ENCODE peak calls at places on chromosomes 2 and 18, in six cellular contexts. One of them, this sample, is unnamed. For H3K27me3, the result is how much of the 10 kb centered on the place peaks cover.

GRCh38 chr2:172050506-172051125 is 34.7 kb upstream of the DLX1 start:
- DNase-seq in heart left ventricle: no peak
- DNase-seq in endodermal cell: no peak
- DNase-seq in dorsolateral prefrontal cortex: no peak
- DNase-seq in uterus: no peak
- DNase-seq in bronchial epithelial cell: no peak
- DNase-seq in this sample: no peak

GRCh38 chr2:1653137-1653789 is 91.1 kb downstream of the PXDN start:
- DNase-seq in heart left ventricle: peak
- DNase-seq in endodermal cell: no peak
- DNase-seq in dorsolateral prefrontal cortex: no peak
- DNase-seq in uterus: peak
- DNase-seq in bronchial epithelial cell: peak
- DNase-seq in this sample: peak

GRCh38 chr18:48832961-48833700 is 117.6 kb downstream of the SMAD7 start:
- DNase-seq in heart left ventricle: peak
- DNase-seq in endodermal cell: peak
- DNase-seq in dorsolateral prefrontal cortex: no peak
- DNase-seq in uterus: peak
- DNase-seq in bronchial epithelial cell: peak
- DNase-seq in this sample: peak

GRCh38 chr2:8435608-8436007 is 246.2 kb upstream of the ID2 start:
- DNase-seq in heart left ventricle: no peak
- DNase-seq in endodermal cell: no peak
- DNase-seq in dorsolateral prefrontal cortex: no peak
- DNase-seq in uterus: no peak
- DNase-seq in bronchial epithelial cell: no peak
- DNase-seq in this sample: no peak

GRCh38 chr18:58788470-58788869 is 76.2 kb upstream of the ZNF532 start:
- DNase-seq in heart left ventricle: no peak
- DNase-seq in endodermal cell: peak
- DNase-seq in dorsolateral prefrontal cortex: no peak
- DNase-seq in uterus: no peak
- DNase-seq in bronchial epithelial cell: peak
- DNase-seq in this sample: no peak

GRCh38 chr2:147715807-147716206 is 129.0 kb upstream of the ACVR2A start:
- DNase-seq in heart left ventricle: no peak
- DNase-seq in endodermal cell: no peak
- DNase-seq in dorsolateral prefrontal cortex: no peak
- DNase-seq in uterus: no peak
- DNase-seq in bronchial epithelial cell: no peak
- DNase-seq in this sample: no peak

GRCh38 chr2:24984912-24985311 is 13.2 kb upstream of the DNAJC27 start:
- DNase-seq in heart left ventricle: peak
- DNase-seq in endodermal cell: peak
- DNase-seq in dorsolateral prefrontal cortex: peak
- DNase-seq in uterus: peak
- DNase-seq in bronchial epithelial cell: no peak
- DNase-seq in this sample: no peak

GRCh38 chr2:207330912-207331311 is 165.2 kb upstream of the KLF7 start:
- DNase-seq in heart left ventricle: peak
- DNase-seq in endodermal cell: no peak
- DNase-seq in dorsolateral prefrontal cortex: no peak
- DNase-seq in uterus: peak
- DNase-seq in bronchial epithelial cell: peak
- DNase-seq in this sample: peak

GRCh38 chr2:145743016-145743415 is 1223.1 kb upstream of the ZEB2 start:
- DNase-seq in heart left ventricle: no peak
- DNase-seq in endodermal cell: no peak
- DNase-seq in dorsolateral prefrontal cortex: no peak
- DNase-seq in uterus: no peak
- DNase-seq in bronchial epithelial cell: no peak
- DNase-seq in this sample: no peak

GRCh38 chr2:178641498-178641897 is 161.2 kb downstream of the PLEKHA3 start:
- DNase-seq in heart left ventricle: no peak
- DNase-seq in endodermal cell: no peak
- DNase-seq in dorsolateral prefrontal cortex: no peak
- DNase-seq in uterus: no peak
- DNase-seq in bronchial epithelial cell: no peak
- DNase-seq in this sample: no peak

GRCh38 chr2:177396630-177397460 is 4.3 kb downstream of the AGPS start:
- DNase-seq in heart left ventricle: no peak
- DNase-seq in endodermal cell: no peak
- DNase-seq in dorsolateral prefrontal cortex: no peak
- DNase-seq in uterus: no peak
- DNase-seq in bronchial epithelial cell: peak
- DNase-seq in this sample: peak

GRCh38 chr2:189412330-189412953 is 28.8 kb upstream of the WDR75 start:
- DNase-seq in heart left ventricle: no peak
- DNase-seq in endodermal cell: peak
- DNase-seq in dorsolateral prefrontal cortex: peak
- DNase-seq in uterus: peak
- DNase-seq in bronchial epithelial cell: peak
- DNase-seq in this sample: no peak

GRCh38 chr2:39213015-39213414 is 30.8 kb downstream of the CDKL4 start:
- DNase-seq in heart left ventricle: no peak
- DNase-seq in endodermal cell: no peak
- DNase-seq in dorsolateral prefrontal cortex: no peak
- DNase-seq in uterus: no peak
- DNase-seq in bronchial epithelial cell: no peak
- DNase-seq in this sample: no peak

GRCh38 chr2:127397568-127398238 is 9.9 kb upstream of the MAP3K2 start:
- DNase-seq in heart left ventricle: no peak
- DNase-seq in endodermal cell: peak
- DNase-seq in dorsolateral prefrontal cortex: no peak
- DNase-seq in uterus: no peak
- DNase-seq in bronchial epithelial cell: no peak
- DNase-seq in this sample: no peak

GRCh38 chr2:215418064-215418963 is 17.6 kb downstream of the FN1 start:
- DNase-seq in heart left ventricle: no peak
- DNase-seq in endodermal cell: no peak
- DNase-seq in dorsolateral prefrontal cortex: no peak
- DNase-seq in uterus: no peak
- DNase-seq in bronchial epithelial cell: no peak
- DNase-seq in this sample: no peak

GRCh38 chr2:208399201-208399600 is 7.4 kb upstream of the PTH2R start:
- DNase-seq in heart left ventricle: no peak
- DNase-seq in endodermal cell: no peak
- DNase-seq in dorsolateral prefrontal cortex: no peak
- DNase-seq in uterus: no peak
- DNase-seq in bronchial epithelial cell: no peak
- DNase-seq in this sample: no peak

GRCh38 chr2:102141011-102141914 is 1.3 kb upstream of the IL1R1 start:
- DNase-seq in heart left ventricle: peak
- DNase-seq in endodermal cell: no peak
- DNase-seq in dorsolateral prefrontal cortex: no peak
- DNase-seq in uterus: peak
- DNase-seq in bronchial epithelial cell: peak
- DNase-seq in this sample: no peak

GRCh38 chr2:22697054-22697453 is 687.9 kb upstream of the KLHL29 start:
- DNase-seq in heart left ventricle: no peak
- DNase-seq in endodermal cell: no peak
- DNase-seq in dorsolateral prefrontal cortex: no peak
- DNase-seq in uterus: no peak
- DNase-seq in bronchial epithelial cell: no peak
- DNase-seq in this sample: no peak

GRCh38 chr18:61400714-61401113 is 67.5 kb downstream of the CDH20 start:
- DNase-seq in heart left ventricle: no peak
- DNase-seq in endodermal cell: no peak
- DNase-seq in dorsolateral prefrontal cortex: no peak
- DNase-seq in uterus: no peak
- DNase-seq in bronchial epithelial cell: no peak
- DNase-seq in this sample: peak

GRCh38 chr2:30721241-30721640 is 86.0 kb downstream of the CAPN13 start:
- DNase-seq in heart left ventricle: no peak
- DNase-seq in endodermal cell: peak
- DNase-seq in dorsolateral prefrontal cortex: no peak
- DNase-seq in uterus: no peak
- DNase-seq in bronchial epithelial cell: no peak
- DNase-seq in this sample: no peak

GRCh38 chr2:230925879-230926765 is 1.1 kb upstream of the GPR55 start:
- DNase-seq in heart left ventricle: no peak
- DNase-seq in endodermal cell: peak
- DNase-seq in dorsolateral prefrontal cortex: no peak
- DNase-seq in uterus: no peak
- DNase-seq in bronchial epithelial cell: peak
- DNase-seq in this sample: no peak
- TF ChIP-seq CTCF in heart left ventricle: no peak
- TF ChIP-seq CTCF in endodermal cell: peak
- TF ChIP-seq CTCF in dorsolateral prefrontal cortex: no peak
- TF ChIP-seq CTCF in uterus: no peak
- TF ChIP-seq CTCF in bronchial epithelial cell: no peak
- TF ChIP-seq CTCF in this sample: no peak

GRCh38 chr18:75158465-75159237 is 50.3 kb downstream of the PTGR3 start:
- DNase-seq in heart left ventricle: no peak
- DNase-seq in endodermal cell: peak
- DNase-seq in dorsolateral prefrontal cortex: no peak
- DNase-seq in uterus: no peak
- DNase-seq in bronchial epithelial cell: no peak
- DNase-seq in this sample: no peak

GRCh38 chr18:75159238-75159518 is 49.8 kb downstream of the PTGR3 start:
- DNase-seq in heart left ventricle: no peak
- DNase-seq in endodermal cell: peak
- DNase-seq in dorsolateral prefrontal cortex: no peak
- DNase-seq in uterus: no peak
- DNase-seq in bronchial epithelial cell: no peak
- DNase-seq in this sample: no peak

GRCh38 chr18:75161629-75162028 is 47.3 kb downstream of the PTGR3 start:
- DNase-seq in heart left ventricle: peak
- DNase-seq in endodermal cell: peak
- DNase-seq in dorsolateral prefrontal cortex: no peak
- DNase-seq in uterus: no peak
- DNase-seq in bronchial epithelial cell: no peak
- DNase-seq in this sample: no peak

GRCh38 chr18:75162467-75162866 is 46.5 kb downstream of the PTGR3 start:
- DNase-seq in heart left ventricle: peak
- DNase-seq in endodermal cell: peak
- DNase-seq in dorsolateral prefrontal cortex: no peak
- DNase-seq in uterus: no peak
- DNase-seq in bronchial epithelial cell: peak
- DNase-seq in this sample: no peak

GRCh38 chr18:75160315-75160714 is 48.6 kb downstream of the PTGR3 start:
- DNase-seq in heart left ventricle: no peak
- DNase-seq in endodermal cell: peak
- DNase-seq in dorsolateral prefrontal cortex: peak
- DNase-seq in uterus: no peak
- DNase-seq in bronchial epithelial cell: no peak
- DNase-seq in this sample: no peak
- H3K4me3 ChIP-seq in heart left ventricle: peak
- H3K4me3 ChIP-seq in endodermal cell: no peak
- H3K4me3 ChIP-seq in dorsolateral prefrontal cortex: peak
- H3K4me3 ChIP-seq in uterus: no peak
- H3K4me3 ChIP-seq in bronchial epithelial cell: no peak
- H3K4me3 ChIP-seq in this sample: no peak

GRCh38 chr2:71600572-71600971 is 147.2 kb downstream of the DYSF start:
- DNase-seq in heart left ventricle: peak
- DNase-seq in endodermal cell: no peak
- DNase-seq in dorsolateral prefrontal cortex: no peak
- DNase-seq in uterus: no peak
- DNase-seq in bronchial epithelial cell: no peak
- DNase-seq in this sample: no peak

GRCh38 chr2:71598526-71598925 is 145.2 kb downstream of the DYSF start:
- DNase-seq in heart left ventricle: no peak
- DNase-seq in endodermal cell: no peak
- DNase-seq in dorsolateral prefrontal cortex: no peak
- DNase-seq in uterus: no peak
- DNase-seq in bronchial epithelial cell: no peak
- DNase-seq in this sample: no peak

GRCh38 chr2:71601136-71602114 is 148.1 kb downstream of the DYSF start:
- DNase-seq in heart left ventricle: peak
- DNase-seq in endodermal cell: no peak
- DNase-seq in dorsolateral prefrontal cortex: no peak
- DNase-seq in uterus: no peak
- DNase-seq in bronchial epithelial cell: no peak
- DNase-seq in this sample: no peak

GRCh38 chr2:71599038-71599437 is 145.7 kb downstream of the DYSF start:
- DNase-seq in heart left ventricle: no peak
- DNase-seq in endodermal cell: no peak
- DNase-seq in dorsolateral prefrontal cortex: no peak
- DNase-seq in uterus: no peak
- DNase-seq in bronchial epithelial cell: no peak
- DNase-seq in this sample: no peak

DNA sequence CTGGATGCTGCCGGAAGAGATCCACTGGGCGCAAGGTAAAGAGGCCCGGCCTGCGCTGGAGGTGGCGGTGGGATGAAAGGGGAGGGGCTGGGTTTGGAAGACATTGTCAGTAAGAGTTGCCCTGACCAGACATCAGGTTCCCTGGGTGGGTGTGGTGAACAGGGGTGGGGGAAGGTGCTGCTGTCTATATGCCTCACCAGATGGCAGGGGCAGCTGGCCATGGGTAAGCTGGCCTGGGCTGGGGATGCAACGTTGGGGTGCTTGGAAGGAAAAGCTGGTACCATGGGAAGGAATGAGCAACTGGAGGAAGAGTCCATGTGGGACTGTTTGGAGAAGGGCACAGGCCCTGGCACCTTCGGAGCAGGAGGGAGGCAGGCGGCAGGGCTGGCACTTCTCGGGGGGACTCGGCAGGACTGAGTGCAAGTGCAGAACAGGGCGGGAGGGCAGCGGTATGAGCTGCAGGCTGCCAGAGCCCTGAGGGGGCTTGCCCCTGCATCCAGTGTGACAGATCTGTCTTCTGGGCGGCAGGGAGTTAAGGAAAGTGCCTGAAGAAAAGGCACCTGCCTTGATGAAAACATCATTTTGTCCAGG is 146.4 kb downstream of the DYSF start:
- DNase-seq in heart left ventricle: peak
- DNase-seq in endodermal cell: no peak
- DNase-seq in dorsolateral prefrontal cortex: no peak
- DNase-seq in uterus: no peak
- DNase-seq in bronchial epithelial cell: no peak
- DNase-seq in this sample: no peak
- H3K27me3 ChIP-seq in heart left ventricle: under half
- H3K27me3 ChIP-seq in endodermal cell: under half
- H3K27me3 ChIP-seq in dorsolateral prefrontal cortex: under half
- H3K27me3 ChIP-seq in uterus: under half
- H3K27me3 ChIP-seq in bronchial epithelial cell: under half
- H3K27me3 ChIP-seq in this sample: under half

DNA sequence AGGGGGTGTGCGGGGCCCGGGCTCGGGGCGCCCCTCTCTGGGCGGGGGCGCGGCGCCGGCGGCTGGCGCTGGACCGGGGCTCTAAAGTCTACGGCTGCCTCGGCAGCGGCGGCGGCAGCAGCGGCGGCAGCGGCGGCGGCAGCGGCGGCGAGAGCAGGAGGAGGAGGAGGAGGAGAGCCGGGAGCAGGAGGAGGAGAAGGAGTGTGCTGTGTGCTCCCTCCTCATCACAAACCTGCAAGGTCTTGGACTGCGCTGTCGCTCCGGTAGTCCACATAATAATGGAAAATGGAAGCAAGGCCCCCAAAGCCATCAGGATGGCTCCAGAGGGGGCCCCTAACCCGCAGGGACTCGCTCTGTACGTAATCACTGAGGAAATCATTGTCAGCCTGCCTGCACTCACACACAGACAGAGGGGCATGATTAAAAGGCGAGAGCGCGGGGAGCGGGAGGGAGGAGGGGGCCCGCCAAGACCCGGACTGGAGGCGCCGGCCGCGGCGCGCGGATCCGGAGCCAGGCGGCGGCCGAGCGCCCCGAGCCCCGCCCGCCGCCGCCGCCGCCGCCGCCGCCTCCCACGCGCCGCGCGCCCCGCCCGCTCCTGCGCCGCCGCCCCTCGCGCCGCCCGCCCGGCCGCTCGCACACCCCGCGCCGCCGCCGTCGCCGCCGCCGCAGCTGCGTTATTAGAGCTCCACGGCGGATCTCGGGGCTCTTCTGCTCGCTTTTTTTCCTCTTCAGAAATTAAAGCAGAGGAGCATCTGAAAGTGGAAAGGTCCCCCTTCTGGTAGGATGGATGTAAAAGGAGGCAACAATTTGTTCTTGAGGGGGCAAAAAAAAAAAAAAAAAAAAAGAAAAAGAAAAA is at the start of gene ZNF521:
- DNase-seq in heart left ventricle: peak
- DNase-seq in endodermal cell: peak
- DNase-seq in dorsolateral prefrontal cortex: peak
- DNase-seq in uterus: peak
- DNase-seq in bronchial epithelial cell: peak
- DNase-seq in this sample: peak
- TF ChIP-seq CTCF in heart left ventricle: no peak
- TF ChIP-seq CTCF in endodermal cell: peak
- TF ChIP-seq CTCF in dorsolateral prefrontal cortex: peak
- TF ChIP-seq CTCF in uterus: no peak
- TF ChIP-seq CTCF in bronchial epithelial cell: peak
- TF ChIP-seq CTCF in this sample: peak